ENCODE peak calls at places on chromosomes 16 and 17, in seven cellular contexts. H is stimulated activated CD4-positive, alpha-beta T cell treated with anti-CD3 and anti-CD28 coated beads, Interleukin-4, amount 100 ng/mL, for 24 hours; J is epithelial cell of proximal tubule; Z is EL; A is kidney tubule cell; N is right atrium auricular region; P is CD4-positive, alpha-beta T cell. I is an unnamed sample.

GRCh38 chr17:82571855-82572254 is 52.3 kb downstream of the FOXK2 start:
- DNase-seq in H (no peak), A (no peak), Z (no peak), J (no peak), P (no peak), N (no peak), I (no peak)

GRCh38 chr16:86948046-86948445 is 369.1 kb downstream of the C16orf95 start:
- DNase-seq in H (no peak), Z (no peak), J (no peak), P (no peak), N (no peak), A (no peak), I (no peak)

GRCh38 chr17:335691-336090 is 16.9 kb downstream of the RPH3AL start:
- DNase-seq in H (no peak), Z (no peak), J (no peak), A (no peak), N (no peak), P (peak; percentile 26), I (no peak)

GRCh38 chr16:70250748-70251650 is 741 bp downstream of the EXOSC6 start:
- DNase-seq in N (peak; percentile 58), A (peak; percentile 61), P (peak; percentile 9), Z (peak; percentile 48), H (no peak), J (no peak), I (no peak)

GRCh38 chr16:46923513-46924295 is 39.5 kb downstream of the GPT2 start:
- DNase-seq in N (no peak), A (no peak), J (no peak), H (no peak), P (no peak), Z (no peak), I (no peak)

GRCh38 chr16:31452631-31453106 is 6.6 kb upstream of the ARMC5 start:
- DNase-seq in A (peak; percentile 86), P (no peak), N (no peak), H (no peak), Z (peak; percentile 94), J (no peak), I (peak; percentile 81)

GRCh38 chr17:39787038-39787437 is 49.3 kb downstream of the GRB7 start:
- DNase-seq in N (no peak), J (no peak), P (no peak), A (no peak), Z (no peak), H (no peak), I (no peak)

GRCh38 chr17:5584383-5584951 is at the start of gene NLRP1:
- DNase-seq in A (peak; percentile 88), Z (peak; percentile 97), N (peak; percentile 97), P (peak; percentile 96), H (peak; percentile 94), J (no peak), I (peak; percentile 86)

GRCh38 chr16:89467382-89467781 is 23.0 kb downstream of the ANKRD11 start:
- DNase-seq in A (no peak), H (no peak), P (no peak), N (no peak), Z (no peak), J (no peak), I (no peak)

GRCh38 chr16:11032922-11033291 is 88.5 kb downstream of the CLEC16A start:
- DNase-seq in H (no peak), Z (no peak), P (no peak), J (no peak), N (peak; percentile 73), A (no peak), I (peak; percentile 77)

GRCh38 chr17:58520843-58521430 is 6.5 kb upstream of the MTMR4 start:
- DNase-seq in H (no peak), Z (peak; percentile 35), P (no peak), N (no peak), A (no peak), J (no peak), I (no peak)